ENCODE peak calls at places on chromosomes 5 and 9, in six cellular contexts. V is psoas muscle, W is NB4, F is endodermal cell, I is fibroblast of pulmonary artery, N is fibroblast of the aortic adventitia. T is an unnamed sample.

GRCh38 chr5:99005506-99005905 is 76.7 kb upstream of the CHD1 start:
- DNase-seq in V (no peak), W (no peak), F (no peak), I (no peak), N (peak), T (no peak)

GRCh38 chr5:97735209-97735608 is 552.2 kb upstream of the RIOK2 start:
- DNase-seq in V (no peak), W (no peak), F (no peak), I (peak), N (peak), T (peak)

GRCh38 chr5:124741711-124742496 is 4.5 kb downstream of the ZNF608 start:
- DNase-seq in V (no peak), W (no peak), F (no peak), I (peak), N (peak), T (peak)

GRCh38 chr5:164753434-164753833 is 1248.0 kb downstream of the MAT2B start:
- DNase-seq in V (no peak), W (no peak), F (no peak), I (no peak), N (no peak), T (no peak)

GRCh38 chr5:33379757-33380156 is 61.0 kb upstream of the TARS1 start:
- DNase-seq in V (no peak), W (peak), F (peak), I (peak), N (peak), T (peak)

GRCh38 chr9:136848393-136849037 is 694 bp upstream of the PHPT1 start:
- DNase-seq in V (no peak), W (peak), F (peak), I (no peak), N (no peak), T (no peak)

GRCh38 chr9:118330191-118330986 is 626.2 kb downstream of the TLR4 start:
- DNase-seq in V (no peak), W (no peak), F (peak), I (no peak), N (no peak), T (no peak)

GRCh38 chr5:102975040-102975439 is 144.9 kb downstream of the GIN1 start:
- DNase-seq in V (no peak), W (no peak), F (no peak), I (peak), N (no peak), T (peak)

GRCh38 chr5:113552620-113553019 is 39.1 kb downstream of the YTHDC2 start:
- DNase-seq in V (no peak), W (no peak), F (no peak), I (no peak), N (no peak), T (no peak)

GRCh38 chr5:174601937-174602336 is 122.4 kb upstream of the MSX2 start:
- DNase-seq in V (no peak), W (no peak), F (no peak), I (no peak), N (no peak), T (no peak)

DNA sequence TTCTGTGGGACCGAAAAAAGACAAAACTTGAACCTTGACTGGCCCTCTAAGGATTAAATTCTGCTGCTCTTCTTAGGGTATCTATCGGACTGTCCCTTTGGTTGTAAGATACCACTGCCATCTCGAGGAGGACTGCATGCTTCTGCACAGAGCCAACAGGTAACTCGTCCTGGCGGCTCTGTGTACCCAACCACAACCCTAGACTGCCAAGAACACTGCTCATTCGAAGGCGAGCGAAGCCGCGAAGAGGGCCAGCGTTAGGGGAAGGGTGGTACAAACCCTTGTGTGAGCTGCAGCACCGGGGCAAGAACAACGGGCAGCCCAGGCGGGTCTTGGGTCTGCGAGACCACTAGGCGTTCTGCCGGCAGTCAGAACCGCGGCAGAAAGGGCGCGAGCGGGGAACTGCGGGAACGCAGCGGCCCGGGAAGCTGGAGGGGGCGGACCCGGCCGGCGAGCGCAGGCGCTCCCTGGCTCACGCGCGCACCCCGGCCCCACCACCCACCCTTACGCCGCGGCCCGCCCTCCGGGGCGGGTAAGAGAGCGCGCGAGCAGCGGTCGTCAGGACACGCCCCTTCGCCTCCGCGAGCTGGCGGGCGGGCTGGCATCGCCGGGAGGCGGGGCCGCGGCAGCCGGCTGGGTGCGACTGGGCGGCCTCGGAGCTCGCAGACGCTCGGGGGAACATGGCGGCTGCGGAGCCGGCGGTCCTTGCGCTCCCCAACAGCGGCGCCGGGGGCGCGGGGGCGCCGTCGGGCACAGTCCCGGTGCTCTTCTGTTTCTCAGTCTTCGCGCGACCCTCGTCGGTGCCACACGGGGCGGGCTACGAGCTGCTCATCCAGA is at the start of gene ISOC1:
- DNase-seq in V (peak), W (peak), F (peak), I (peak), N (peak), T (peak)
- TF ChIP-seq CTCF in V (peak), W (no peak), F (peak), I (no peak), N (no peak), T (peak)

GRCh38 chr5:58755397-58755796 is 172.5 kb downstream of the RAB3C start:
- DNase-seq in V (no peak), W (no peak), F (no peak), I (no peak), N (no peak), T (no peak)

GRCh38 chr5:58763390-58763789 is 180.5 kb downstream of the RAB3C start:
- DNase-seq in V (no peak), W (no peak), F (no peak), I (no peak), N (no peak), T (no peak)

GRCh38 chr5:58761418-58761817 is 178.5 kb downstream of the RAB3C start:
- DNase-seq in V (no peak), W (no peak), F (no peak), I (no peak), N (no peak), T (no peak)

GRCh38 chr5:58764199-58764598 is 181.3 kb downstream of the RAB3C start:
- DNase-seq in V (no peak), W (no peak), F (no peak), I (no peak), N (no peak), T (no peak)

DNA sequence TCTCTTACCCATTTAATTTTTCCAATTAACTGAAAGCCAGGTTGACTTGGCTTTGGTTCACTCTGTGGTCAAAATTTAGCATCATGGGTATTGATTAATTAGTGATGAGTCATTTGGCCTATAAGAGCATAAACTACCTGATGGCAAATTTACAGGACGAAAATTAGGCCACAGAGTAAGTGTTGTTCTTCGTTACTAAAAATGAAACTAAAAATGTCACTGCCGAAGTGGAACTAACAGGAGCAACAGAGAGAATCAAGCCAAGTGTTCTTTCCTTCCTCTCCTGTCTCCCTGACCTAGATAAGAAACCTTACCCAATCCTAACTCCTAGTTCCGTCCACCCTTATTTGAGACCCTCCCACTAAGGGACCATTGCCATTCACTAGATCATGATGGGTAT is 176.9 kb downstream of the RAB3C start:
- DNase-seq in V (no peak), W (peak), F (no peak), I (peak), N (peak), T (no peak)
- H3K4me3 ChIP-seq in V (peak), W (peak), F (no peak), I (peak), N (peak), T (peak)

DNA sequence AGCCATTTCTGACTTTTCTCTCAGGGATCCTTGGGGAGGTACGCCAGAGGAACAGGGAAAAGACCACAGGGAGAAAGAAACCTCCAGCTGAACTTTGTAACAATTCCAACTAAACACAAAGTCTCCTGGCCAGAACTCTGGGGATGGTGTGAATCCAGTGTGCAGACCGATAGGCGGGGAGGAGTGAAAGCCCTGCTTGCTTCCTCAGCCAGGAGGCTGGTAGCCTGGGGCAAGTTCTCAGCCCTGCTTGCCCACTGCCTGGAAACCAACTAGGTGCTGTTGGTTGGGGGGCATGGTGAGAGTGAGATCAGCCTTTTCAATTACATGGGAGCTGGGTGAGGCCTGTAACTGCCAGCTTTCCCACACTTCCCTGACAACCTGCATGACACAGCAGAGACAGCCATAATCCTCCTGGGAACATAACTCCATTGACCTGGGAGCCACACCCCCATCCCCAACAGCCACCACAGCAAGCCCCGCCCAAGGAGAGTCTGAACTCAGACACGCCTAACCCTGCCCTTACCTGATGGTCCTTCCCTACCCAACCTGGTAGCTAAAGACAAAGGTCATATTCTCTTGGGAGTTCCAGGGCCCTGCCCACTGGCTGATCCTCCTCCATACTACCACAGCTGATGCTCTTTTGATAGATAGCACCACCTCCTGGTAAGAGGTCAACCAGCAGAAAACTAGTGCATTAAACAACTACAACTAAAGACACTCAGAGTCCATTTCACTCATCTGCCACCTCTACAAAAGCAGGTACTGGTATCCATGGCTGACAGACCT is 100.1 kb upstream of the TNFAIP8 start:
- DNase-seq in V (no peak), W (peak), F (peak), I (peak), N (no peak), T (no peak)
- TF ChIP-seq CTCF in V (no peak), W (no peak), F (peak), I (peak), N (no peak), T (no peak)

GRCh38 chr9:133997584-133997983 is 5.5 kb upstream of the VAV2 start:
- DNase-seq in V (no peak), W (no peak), F (no peak), I (no peak), N (no peak), T (no peak)

GRCh38 chr9:133995012-133995896 is 3.1 kb upstream of the VAV2 start:
- DNase-seq in V (no peak), W (peak), F (no peak), I (no peak), N (no peak), T (peak)

GRCh38 chr9:133994359-133995011 is 2.4 kb upstream of the VAV2 start:
- DNase-seq in V (peak), W (peak), F (peak), I (peak), N (peak), T (peak)

GRCh38 chr9:133998915-133999580 is 6.9 kb upstream of the VAV2 start:
- DNase-seq in V (no peak), W (no peak), F (no peak), I (peak), N (peak), T (peak)

DNA sequence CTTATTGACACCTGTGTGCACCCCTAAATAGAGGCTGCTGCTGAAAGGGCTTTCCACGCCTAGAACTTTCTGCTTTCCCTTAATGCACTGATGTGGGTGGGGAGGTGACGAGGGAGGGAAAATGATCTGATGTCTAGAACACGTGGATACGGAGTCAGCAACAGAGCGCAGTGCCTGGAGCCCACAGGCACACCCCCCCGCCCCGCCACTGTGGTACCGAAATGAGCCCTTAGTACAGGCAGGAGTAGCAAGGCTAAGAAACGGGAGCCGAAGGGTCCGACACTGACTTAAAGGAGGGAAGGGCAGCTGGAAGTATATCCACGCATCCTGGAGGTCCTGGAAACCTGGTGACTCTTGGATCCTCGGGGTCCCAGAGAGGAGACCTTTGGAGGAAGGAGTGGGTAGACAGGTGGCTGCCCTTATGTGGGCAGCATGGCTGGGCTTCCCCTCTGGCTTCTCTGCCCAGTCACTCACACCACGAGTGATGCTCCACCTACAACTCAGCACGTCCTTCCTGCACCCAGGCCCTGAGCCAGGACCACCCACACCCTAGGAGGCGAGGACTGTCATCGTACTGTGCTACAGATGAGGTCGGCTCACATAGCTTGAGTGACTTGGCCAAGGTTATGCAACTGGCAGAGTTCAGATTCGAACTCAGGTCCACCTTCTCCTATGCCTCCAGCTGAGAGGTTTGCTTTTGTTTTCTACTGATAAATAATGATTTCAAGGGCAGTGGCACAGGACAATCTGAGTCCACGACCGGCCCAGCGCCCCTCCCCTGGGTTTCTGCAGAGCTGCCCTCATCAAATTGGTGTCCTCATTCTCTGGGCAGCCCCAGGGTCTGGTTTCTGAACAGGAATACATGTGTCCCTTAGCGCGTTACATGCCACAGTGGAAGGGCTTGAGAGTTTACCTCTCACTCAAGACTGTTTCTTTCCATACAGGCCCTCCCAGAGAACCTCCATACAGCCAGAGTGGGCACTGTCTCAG is 4.7 kb upstream of the VAV2 start:
- DNase-seq in V (no peak), W (no peak), F (no peak), I (no peak), N (no peak), T (peak)
- H3K4me3 ChIP-seq in V (no peak), W (no peak), F (no peak), I (no peak), N (no peak), T (no peak)

DNA sequence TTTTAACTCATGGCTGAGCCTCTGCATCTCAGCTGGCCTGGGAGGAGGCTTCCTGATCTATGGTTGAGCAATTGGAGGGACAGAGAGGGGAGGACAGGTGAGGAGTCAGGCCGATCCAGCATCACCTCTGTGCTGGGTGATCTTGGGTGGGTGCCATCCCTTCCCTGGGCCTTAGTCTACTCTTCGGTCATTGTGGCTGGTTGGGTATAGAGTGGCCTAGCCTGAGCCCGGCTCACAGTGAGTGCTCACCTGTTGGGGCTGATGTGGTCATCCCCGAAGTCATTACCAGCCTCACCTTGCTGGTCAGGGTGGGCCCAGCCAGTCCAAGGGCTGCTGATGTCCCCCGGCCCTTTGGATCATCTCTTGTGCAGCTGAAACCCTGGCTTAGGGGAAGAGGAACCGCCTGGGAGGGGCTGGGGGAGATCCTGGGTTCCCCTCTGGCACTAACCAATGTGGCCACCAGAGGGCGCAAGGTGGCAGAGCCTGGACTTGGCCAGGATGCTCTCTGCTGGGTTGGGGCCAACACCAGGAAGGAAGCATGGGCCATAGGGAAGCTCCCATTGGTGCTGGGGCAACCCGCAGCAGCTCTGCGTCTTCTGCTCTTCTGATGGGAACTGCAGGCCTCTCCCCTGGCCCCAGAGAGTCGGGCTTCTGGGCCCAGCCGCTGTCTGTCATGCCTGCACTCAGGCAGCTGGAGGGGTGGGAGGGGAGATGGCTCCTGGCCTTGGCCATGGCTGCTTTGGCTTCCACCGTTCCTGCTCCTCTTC is 17.3 kb upstream of the ODF2 start:
- DNase-seq in V (peak), W (peak), F (peak), I (peak), N (peak), T (peak)
- TF ChIP-seq CTCF in V (peak), W (peak), F (peak), I (peak), N (peak), T (peak)

GRCh38 chr9:32385885-32386283 is 1.4 kb downstream of the ACO1 start:
- DNase-seq in V (no peak), W (no peak), F (no peak), I (no peak), N (no peak), T (no peak)
- H3K4me3 ChIP-seq in V (no peak), W (no peak), F (peak), I (peak), N (peak), T (peak)

GRCh38 chr5:89350684-89351083 is 467.7 kb upstream of the MEF2C start:
- DNase-seq in V (no peak), W (no peak), F (no peak), I (no peak), N (no peak), T (no peak)

GRCh38 chr5:89353837-89354551 is 471.0 kb upstream of the MEF2C start:
- DNase-seq in V (no peak), W (no peak), F (no peak), I (no peak), N (no peak), T (no peak)

GRCh38 chr5:89346573-89346972 is 463.6 kb upstream of the MEF2C start:
- DNase-seq in V (no peak), W (no peak), F (no peak), I (peak), N (no peak), T (no peak)

GRCh38 chr5:89351975-89352374 is 469.0 kb upstream of the MEF2C start:
- DNase-seq in V (no peak), W (no peak), F (no peak), I (no peak), N (peak), T (peak)

GRCh38 chr5:89351232-89351631 is 468.2 kb upstream of the MEF2C start:
- DNase-seq in V (no peak), W (no peak), F (no peak), I (peak), N (peak), T (peak)
- TF ChIP-seq CTCF in V (no peak), W (no peak), F (no peak), I (no peak), N (no peak), T (no peak)

GRCh38 chr5:16666861-16667481 is 50.2 kb upstream of the RETREG1 start:
- DNase-seq in V (no peak), W (peak), F (peak), I (peak), N (peak), T (no peak)
- H3K4me3 ChIP-seq in V (no peak), W (no peak), F (no peak), I (no peak), N (no peak), T (no peak)

GRCh38 chr5:68454766-68455165 is 239.2 kb downstream of the PIK3R1 start:
- DNase-seq in V (no peak), W (no peak), F (no peak), I (no peak), N (no peak), T (no peak)

GRCh38 chr5:68450245-68450852 is 234.8 kb downstream of the PIK3R1 start:
- DNase-seq in V (no peak), W (no peak), F (no peak), I (peak), N (peak), T (no peak)

GRCh38 chr5:68449380-68449779 is 233.8 kb downstream of the PIK3R1 start:
- DNase-seq in V (peak), W (no peak), F (no peak), I (no peak), N (peak), T (peak)

GRCh38 chr5:68454172-68454571 is 238.6 kb downstream of the PIK3R1 start:
- DNase-seq in V (no peak), W (no peak), F (no peak), I (no peak), N (no peak), T (no peak)

GRCh38 chr5:68452286-68452685 is 236.7 kb downstream of the PIK3R1 start:
- DNase-seq in V (no peak), W (no peak), F (no peak), I (no peak), N (no peak), T (no peak)
- TF ChIP-seq CTCF in V (no peak), W (no peak), F (no peak), I (no peak), N (no peak), T (no peak)